ENCODE peak calls at places on chromosomes 13 and 19, in five cellular contexts. W is CD8-positive, alpha-beta T cell; Q is hepatocyte; Y is SK-N-SH; B is fibroblast of lung. V is an unnamed sample.
A peak's percentile ranks its signal among the peaks of the same experiment; 100 is the strongest.

GRCh38 chr13:50529154-50529882 is 314.2 kb downstream of the DLEU7 start:
- DNase-seq in W (no peak), B (peak; percentile 96), Y (peak; percentile 37), Q (peak; percentile 45), V (peak; percentile 86)

GRCh38 chr13:51585696-51586095 is 1.4 kb downstream of the WDFY2 start:
- DNase-seq in Y (no peak), B (peak; percentile 71), Q (no peak), W (no peak), V (peak; percentile 72)

GRCh38 chr13:28658539-28658795 is 463 bp upstream of the POMP start:
- DNase-seq in W (no peak), B (no peak), Q (peak; percentile 6), Y (peak; percentile 38), V (no peak)

GRCh38 chr19:55189424-55189823 is 9.3 kb upstream of the SYT5 start:
- DNase-seq in Q (no peak), W (no peak), B (peak; percentile 96), Y (no peak), V (peak; percentile 100)

GRCh38 chr19:28466107-28467045 is 746.6 kb downstream of the UQCRFS1 start:
- DNase-seq in Q (peak; percentile 78), B (peak; percentile 44), W (peak; percentile 65), Y (peak; percentile 57), V (peak; percentile 35)

GRCh38 chr13:46731535-46731934 is 65.4 kb downstream of the ESD start:
- DNase-seq in Q (no peak), Y (no peak), B (no peak), W (no peak), V (no peak)

GRCh38 chr13:55234311-55234710 is 1906.4 kb upstream of the PRR20A start:
- DNase-seq in Q (no peak), B (no peak), Y (no peak), W (no peak), V (no peak)

GRCh38 chr19:52689804-52690394 is 44.9 kb downstream of the ZNF611 start:
- DNase-seq in Y (peak; percentile 61), B (no peak), Q (peak; percentile 40), W (peak; percentile 34), V (no peak)

GRCh38 chr19:3506384-3507340 is 551 bp downstream of the FZR1 start:
- DNase-seq in B (no peak), W (peak; percentile 34), Y (peak; percentile 66), Q (peak; percentile 50), V (peak; percentile 40)

GRCh38 chr19:48454150-48454730 is 1.1 kb upstream of the KCNJ14 start:
- DNase-seq in Q (no peak), B (no peak), W (no peak), Y (peak; percentile 30), V (no peak)

GRCh38 chr13:37701306-37701705 is 102.7 kb upstream of the POSTN start:
- DNase-seq in Y (no peak), Q (no peak), B (peak; percentile 29), W (no peak), V (no peak)

GRCh38 chr19:18208098-18208951 is 4.5 kb upstream of the RAB3A start:
- DNase-seq in Y (peak; percentile 88), Q (no peak), W (peak; percentile 54), B (peak; percentile 67), V (no peak)

GRCh38 chr13:114339779-114340534 is 25.7 kb downstream of the CHAMP1 start:
- DNase-seq in B (peak; percentile 26), Y (peak; percentile 70), Q (no peak), W (peak; percentile 46), V (peak; percentile 33)

GRCh38 chr13:94825507-94825906 is 113.2 kb upstream of the SOX21 start:
- DNase-seq in Y (peak; percentile 7), W (no peak), Q (peak; percentile 59), B (peak; percentile 33), V (no peak)

GRCh38 chr13:50549221-50549942 is 294.1 kb downstream of the DLEU7 start:
- DNase-seq in Y (no peak), W (no peak), B (no peak), Q (no peak), V (no peak)

GRCh38 chr13:89343165-89343564 is 1672.0 kb downstream of the SLITRK5 start:
- DNase-seq in W (no peak), Y (no peak), Q (no peak), B (no peak), V (peak; percentile 42)

GRCh38 chr19:21128901-21129698 is 12.7 kb upstream of the ZNF431 start:
- DNase-seq in Q (no peak), W (no peak), Y (no peak), B (no peak), V (no peak)

GRCh38 chr19:44430956-44431355 is 17.3 kb downstream of the ZNF229 start:
- DNase-seq in Y (no peak), Q (no peak), B (peak; percentile 15), W (no peak), V (peak; percentile 12)

GRCh38 chr19:48006762-48007161 is 12.3 kb downstream of the ELSPBP1 start:
- DNase-seq in Q (no peak), B (no peak), Y (no peak), W (no peak), V (no peak)

GRCh38 chr13:106626473-106626872 is 58.5 kb upstream of the ARGLU1 start:
- DNase-seq in Y (no peak), W (no peak), Q (no peak), B (no peak), V (no peak)

GRCh38 chr19:30109565-30109964 is 167.5 kb downstream of the URI1 start:
- DNase-seq in Y (no peak), W (no peak), B (no peak), Q (no peak), V (no peak)

GRCh38 chr19:33022472-33023116 is 42.1 kb downstream of the RHPN2 start:
- DNase-seq in W (no peak), B (no peak), Y (no peak), Q (no peak), V (no peak)

GRCh38 chr19:55178781-55179569 is 1.1 kb downstream of the SYT5 start:
- DNase-seq in W (peak; percentile 95), Q (peak; percentile 89), Y (peak; percentile 97), B (peak; percentile 80), V (peak; percentile 79)

GRCh38 chr19:2869618-2870017 is 2.5 kb downstream of the ZNF556 start:
- DNase-seq in B (no peak), Y (no peak), W (no peak), Q (no peak), V (no peak)

GRCh38 chr19:56525214-56525860 is 13.4 kb upstream of the ZFP28 start:
- DNase-seq in Y (no peak), W (no peak), B (no peak), Q (no peak), V (no peak)

GRCh38 chr19:10227215-10227971 is 3.7 kb downstream of the S1PR2 start:
- DNase-seq in Y (peak; percentile 74), W (no peak), B (no peak), Q (no peak), V (no peak)

GRCh38 chr13:90375851-90376250 is 971.6 kb upstream of the MIR17HG start:
- DNase-seq in B (peak; percentile 30), W (no peak), Y (no peak), Q (no peak), V (no peak)

GRCh38 chr13:111068009-111068350 is 47.1 kb upstream of the ARHGEF7 start:
- DNase-seq in Y (no peak), Q (no peak), B (no peak), W (no peak), V (no peak)
- H3K27ac ChIP-seq in Y (no peak overlapping the region), Q (no peak overlapping the region), B (no peak overlapping the region), W (no peak overlapping the region), V (no peak overlapping the region)

GRCh38 chr13:79589605-79590511 is 108.9 kb downstream of the NDFIP2 start:
- DNase-seq in B (no peak), Q (no peak), Y (no peak), W (no peak), V (peak; percentile 95)
- H3K4me1 ChIP-seq in B (no peaks in the 10 kb centered on the region), Q (no peaks in the 10 kb centered on the region), Y (peaks cover 5% of the 10 kb centered on the region), W (no peaks in the 10 kb centered on the region), V (peaks cover 46% of the 10 kb centered on the region)

GRCh38 chr13:43988302-43988701 is 108.6 kb downstream of the LACC1 start:
- DNase-seq in Q (no peak), Y (no peak), W (no peak), B (peak; percentile 55), V (no peak)

GRCh38 chr13:43990829-43991228 is 111.1 kb downstream of the LACC1 start:
- DNase-seq in W (no peak), Y (no peak), B (no peak), Q (no peak), V (no peak)

GRCh38 chr13:43986395-43986794 is 106.7 kb downstream of the LACC1 start:
- DNase-seq in Q (peak; percentile 35), Y (no peak), W (no peak), B (peak; percentile 18), V (no peak)

GRCh38 chr13:43991773-43992201 is 112.1 kb downstream of the LACC1 start:
- DNase-seq in B (no peak), Q (no peak), Y (no peak), W (no peak), V (no peak)

GRCh38 chr13:43990021-43990420 is 110.3 kb downstream of the LACC1 start:
- DNase-seq in Q (no peak), W (no peak), B (no peak), Y (no peak), V (no peak)
- H3K27ac ChIP-seq in Q (no peak overlapping the region), W (no peak overlapping the region), B (no peak overlapping the region), Y (no peak overlapping the region), V (no peak overlapping the region)

GRCh38 chr13:74144269-74144668 is 10.1 kb upstream of the KLF12 start:
- DNase-seq in Q (no peak), Y (no peak), B (no peak), W (no peak), V (no peak)
- H3K4me1 ChIP-seq in Q (peaks cover 6% of the 10 kb centered on the region), Y (peaks cover 13% of the 10 kb centered on the region), B (no peaks in the 10 kb centered on the region), W (no peaks in the 10 kb centered on the region), V (no peaks in the 10 kb centered on the region)

DNA sequence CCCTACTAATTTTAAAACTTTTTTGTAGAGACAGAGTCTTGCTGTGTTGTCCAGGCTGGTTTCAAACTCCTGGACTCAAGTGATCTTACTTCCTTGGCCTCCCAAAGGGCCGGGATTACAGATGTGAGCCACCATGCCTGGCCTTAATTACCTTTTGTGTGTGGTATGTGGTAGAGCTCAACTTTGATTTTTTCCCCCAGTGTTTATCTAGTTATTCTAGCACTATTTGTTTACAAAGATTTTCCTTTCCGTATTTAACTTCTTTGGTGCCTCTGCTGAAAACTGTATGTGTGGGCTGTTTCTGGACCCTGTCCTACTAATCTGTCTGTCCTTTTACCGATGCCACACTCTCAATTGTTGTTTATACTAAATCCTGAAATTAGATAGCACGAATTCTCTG is 9.4 kb upstream of the ERCC5 start:
- DNase-seq in W (no peak), B (no peak), Y (no peak), Q (no peak), V (no peak)
- H3K27ac ChIP-seq in W (no peak overlapping the region), B (no peak overlapping the region), Y (no peak overlapping the region), Q (no peak overlapping the region), V (no peak overlapping the region)